ENCODE peak calls at places on chromosome 20, in eight cellular contexts. A is AG09309; Z is uterus; N is mucosa of descending colon; V is CD8-positive, alpha-beta memory T cell; C is ascending aorta; T is H7; H is PC-3. K is an unnamed sample.

GRCh38 chr20:53751394-53752368 is 158.0 kb upstream of the ZNF217 start:
- DNase-seq in H (peak; percentile 55), C (no peak), N (no peak), V (no peak), T (no peak), Z (no peak), A (no peak), K (no peak)

GRCh38 chr20:24337074-24337473 is 132.4 kb upstream of the SYNDIG1 start:
- DNase-seq in T (no peak), H (peak; percentile 74), V (no peak), N (no peak), A (peak; percentile 46), Z (no peak), C (no peak), K (peak; percentile 87)

GRCh38 chr20:58598271-58599015 is 52.6 kb upstream of the STX16 start:
- DNase-seq in Z (peak; percentile 58), V (no peak), N (no peak), H (no peak), T (no peak), A (peak; percentile 31), C (no peak), K (peak; percentile 74)

GRCh38 chr20:33791540-33791939 is 19.6 kb upstream of the CHMP4B start:
- DNase-seq in A (no peak), V (no peak), N (no peak), H (no peak), T (peak; percentile 32), C (no peak), Z (no peak), K (no peak)

GRCh38 chr20:33733654-33734576 is 2.1 kb downstream of the ZNF341 start:
- DNase-seq in Z (no peak), C (no peak), N (peak; percentile 73), A (no peak), T (no peak), V (no peak), H (peak; percentile 70), K (peak; percentile 75)

GRCh38 chr20:33463332-33464101 is 20.0 kb upstream of the SNTA1 start:
- DNase-seq in N (no peak), A (no peak), V (no peak), H (no peak), C (no peak), T (no peak), Z (no peak), K (no peak)

GRCh38 chr20:3106658-3107463 is 22.3 kb upstream of the AVP start:
- DNase-seq in C (no peak), Z (no peak), N (no peak), T (peak; percentile 76), V (no peak), H (no peak), A (no peak), K (no peak)

GRCh38 chr20:46823271-46823747 is 71.3 kb upstream of the EYA2 start:
- DNase-seq in V (no peak), A (no peak), T (no peak), C (no peak), N (peak; percentile 66), Z (peak; percentile 55), H (no peak), K (no peak)

GRCh38 chr20:38123021-38123587 is 42.0 kb downstream of the TGM2 start:
- DNase-seq in Z (peak; percentile 18), A (no peak), N (no peak), V (no peak), H (no peak), T (no peak), C (peak; percentile 66), K (peak; percentile 59)

GRCh38 chr20:24720957-24721356 is 228.1 kb upstream of the CST7 start:
- DNase-seq in C (no peak), A (no peak), N (no peak), V (no peak), Z (no peak), H (no peak), T (no peak), K (no peak)

GRCh38 chr20:14860410-14860814 is 523.0 kb upstream of the FLRT3 start:
- DNase-seq in T (peak; percentile 62), N (no peak), H (peak; percentile 53), V (no peak), Z (peak; percentile 29), C (no peak), A (no peak), K (no peak)

GRCh38 chr20:51569815-51570741 is 27.6 kb upstream of the NFATC2 start:
- DNase-seq in N (no peak), T (no peak), Z (no peak), H (peak; percentile 98), V (no peak), C (peak; percentile 79), A (no peak), K (peak; percentile 36)

GRCh38 chr20:33010133-33010504 is 2.6 kb downstream of the BPIFB2 start:
- DNase-seq in H (no peak), Z (no peak), A (no peak), V (no peak), N (no peak), C (no peak), T (no peak), K (no peak)

GRCh38 chr20:325889-326644 is 715 bp downstream of the SOX12 start:
- DNase-seq in H (peak; percentile 57), V (peak; percentile 27), C (peak; percentile 82), Z (peak; percentile 72), A (no peak), N (peak; percentile 86), T (peak; percentile 87), K (peak; percentile 54)

GRCh38 chr20:24653306-24653705 is 183.9 kb downstream of the SYNDIG1 start:
- DNase-seq in V (no peak), N (no peak), H (peak; percentile 41), T (no peak), Z (no peak), C (no peak), A (no peak), K (no peak)

GRCh38 chr20:32158943-32159660 is 48.4 kb downstream of the PLAGL2 start:
- DNase-seq in T (peak; percentile 13), V (no peak), H (no peak), C (no peak), Z (no peak), N (no peak), A (no peak), K (no peak)

GRCh38 chr20:20709858-20710257 is 2.6 kb downstream of the RALGAPA2 start:
- DNase-seq in Z (no peak), V (no peak), N (no peak), C (no peak), A (no peak), T (no peak), H (no peak), K (no peak)

GRCh38 chr20:20711413-20711812 is 1.0 kb downstream of the RALGAPA2 start:
- DNase-seq in A (no peak), C (no peak), N (peak; percentile 60), V (no peak), Z (no peak), T (peak; percentile 13), H (no peak), K (no peak)

GRCh38 chr20:20710443-20710842 is 2.0 kb downstream of the RALGAPA2 start:
- DNase-seq in H (no peak), Z (no peak), N (no peak), T (no peak), V (no peak), C (no peak), A (no peak), K (no peak)

GRCh38 chr20:20712004-20712473 is 405 bp downstream of the RALGAPA2 start:
- DNase-seq in C (peak; percentile 63), T (no peak), A (no peak), Z (no peak), H (no peak), N (no peak), V (peak; percentile 1), K (peak; percentile 10)

DNA sequence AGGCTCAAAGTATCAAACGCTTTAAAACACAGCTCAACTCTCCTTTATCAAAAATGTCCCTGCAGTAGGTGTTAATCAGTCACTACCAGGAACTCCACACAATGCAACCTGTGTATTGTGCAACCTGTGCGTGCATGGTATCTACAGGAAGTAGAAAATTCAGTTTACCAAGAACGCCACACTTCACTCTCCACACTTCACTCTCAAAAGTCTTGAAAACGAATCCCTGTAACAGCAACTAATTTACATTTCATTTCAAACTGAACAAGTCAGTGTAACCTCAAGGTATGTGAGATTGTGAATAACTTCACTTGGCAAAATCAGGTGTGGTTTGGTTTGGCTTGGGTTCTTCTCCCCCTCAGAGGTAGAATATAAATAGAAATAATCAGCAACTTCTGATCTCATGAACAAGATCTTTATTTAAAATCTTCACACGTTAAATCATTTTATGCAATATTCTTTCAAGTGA is 1.6 kb downstream of the RALGAPA2 start:
- DNase-seq in Z (no peak), T (no peak), N (no peak), A (no peak), V (no peak), C (no peak), H (peak; percentile 13), K (no peak)
- H3K4me3 ChIP-seq in Z (no peak overlapping the region), T (no peak overlapping the region), N (no peak overlapping the region), A (no peak overlapping the region), V (peak overlapping the region; percentile 69), C (peak overlapping the region; percentile 96), H (peak overlapping the region; percentile 88), K (no peak overlapping the region)

GRCh38 chr20:43515628-43516027 is 8.1 kb downstream of the L3MBTL1 start:
- DNase-seq in H (no peak), N (no peak), C (no peak), Z (no peak), T (no peak), V (no peak), A (no peak), K (no peak)
- H3K4me3 ChIP-seq in H (peak overlapping the region; percentile 78), N (no peak overlapping the region), C (no peak overlapping the region), Z (no peak overlapping the region), T (no peak overlapping the region), V (peak overlapping the region; percentile 66), A (no peak overlapping the region), K (no peak overlapping the region)

GRCh38 chr20:63536997-63537524 is at the start of gene PTK6:
- DNase-seq in T (no peak), C (no peak), Z (no peak), A (no peak), V (no peak), H (peak; percentile 75), N (peak; percentile 92), K (no peak)
- H3K4me3 ChIP-seq in T (peak within 1 kb of the TSS; percentile 21), C (peak within 1 kb of the TSS; percentile 5), Z (no peak within 1 kb of the TSS), A (peak within 1 kb of the TSS; percentile 26), V (peak within 1 kb of the TSS; percentile 62), H (peak within 1 kb of the TSS; percentile 84), N (peak within 1 kb of the TSS; percentile 42), K (peak within 1 kb of the TSS; percentile 11)

GRCh38 chr20:43949248-43949647 is 34.6 kb downstream of the TOX2 start:
- DNase-seq in C (no peak), V (no peak), T (no peak), A (no peak), N (no peak), Z (no peak), H (no peak), K (no peak)
- H3K4me3 ChIP-seq in C (no peak overlapping the region), V (no peak overlapping the region), T (no peak overlapping the region), A (no peak overlapping the region), N (no peak overlapping the region), Z (no peak overlapping the region), H (no peak overlapping the region), K (no peak overlapping the region)

K was measured in foreskin fibroblast.